ENCODE peak calls at places on chromosome 21, in nine cellular contexts. T is ELF-1; O is CD8-positive, alpha-beta memory T cell; R is ELR; U is G401; Q is omental fat pad; J is GM04504; H is stimulated activated CD8-positive, alpha-beta memory T cell treated with anti-CD3 and anti-CD28 coated beads, Interleukin-2, amount 100 ng/mL, for 1 hour; L is CD4-positive, alpha-beta T cell. E is an unnamed sample.

GRCh38 chr21:37974081-37974480 is 57.8 kb upstream of the KCNJ6 start:
- DNase-seq in J (no peak), H (no peak), L (no peak), U (no peak), T (no peak), R (peak), O (no peak), Q (no peak), E (no peak)

GRCh38 chr21:45155910-45156309 is 81.5 kb downstream of the ADARB1 start:
- DNase-seq in Q (no peak), U (no peak), R (no peak), J (no peak), H (no peak), L (no peak), O (no peak), T (no peak), E (no peak)

GRCh38 chr21:40923361-40923760 is 76.4 kb upstream of the DSCAM start:
- DNase-seq in T (no peak), Q (no peak), O (no peak), J (no peak), U (no peak), L (no peak), R (no peak), H (no peak), E (no peak)

GRCh38 chr21:43944181-43944633 is 67.9 kb upstream of the TRAPPC10 start:
- DNase-seq in T (peak), Q (no peak), J (no peak), O (no peak), H (no peak), L (no peak), U (no peak), R (no peak), E (no peak)

GRCh38 chr21:37870229-37870628 is 46.0 kb downstream of the KCNJ6 start:
- DNase-seq in U (peak), R (no peak), Q (no peak), O (no peak), H (no peak), J (no peak), T (no peak), L (no peak), E (no peak)

GRCh38 chr21:34801519-34802132 is 132.8 kb downstream of the CLIC6 start:
- DNase-seq in Q (no peak), T (peak), O (no peak), R (peak), H (no peak), J (no peak), U (peak), L (no peak), E (no peak)

GRCh38 chr21:44653656-44654575 is 543 bp downstream of the KRTAP12-4 start:
- DNase-seq in H (peak), L (peak), R (no peak), O (peak), T (no peak), J (no peak), U (no peak), Q (no peak), E (no peak)

GRCh38 chr21:42733037-42733632 is 79.7 kb downstream of the PDE9A start:
- DNase-seq in J (no peak), U (no peak), L (no peak), H (no peak), Q (no peak), O (no peak), T (no peak), R (no peak), E (no peak)

GRCh38 chr21:14545906-14546480 is at the start of gene SAMSN1:
- DNase-seq in R (no peak), T (no peak), J (no peak), L (peak), U (no peak), Q (no peak), O (peak), H (peak), E (peak)

GRCh38 chr21:44749759-44750674 is 38.6 kb upstream of the TSPEAR start:
- DNase-seq in T (no peak), H (no peak), U (no peak), O (no peak), L (no peak), Q (no peak), R (no peak), J (no peak), E (no peak)

GRCh38 chr21:21682172-21682571 is 684.0 kb downstream of the NCAM2 start:
- DNase-seq in R (peak), U (no peak), L (no peak), H (no peak), O (no peak), T (no peak), J (no peak), Q (no peak), E (no peak)

GRCh38 chr21:35381743-35382310 is 332.7 kb upstream of the RUNX1 start:
- DNase-seq in Q (no peak), J (no peak), O (no peak), H (no peak), T (no peak), L (no peak), U (no peak), R (no peak), E (no peak)

GRCh38 chr21:36320421-36321324 is 676 bp downstream of the MORC3 start:
- DNase-seq in R (peak), J (peak), Q (peak), U (peak), H (no peak), O (no peak), L (no peak), T (peak), E (peak)

GRCh38 chr21:37085726-37086125 is 12.7 kb downstream of the TTC3 start:
- DNase-seq in R (no peak), T (no peak), U (no peak), L (no peak), O (no peak), Q (no peak), H (no peak), J (no peak), E (no peak)

E was measured in esophagus squamous epithelium.